ENCODE peak calls at places on chromosome 1, in four cellular contexts. O is stimulated activated CD8-positive, alpha-beta memory T cell treated with anti-CD3 and anti-CD28 coated beads, Interleukin-4, amount 100 ng/mL, for 48 hours; X is body of pancreas; R is type B pancreatic cell. H is an unnamed sample.
A peak's percentile ranks its signal among the peaks of the same experiment; 100 is the strongest.

GRCh38 chr1:19028110-19028509 is 71.6 kb upstream of the IFFO2 start:
- DNase-seq in O (no peak), X (no peak), R (no peak), H (no peak)

GRCh38 chr1:183508694-183509093 is 36.4 kb downstream of the SMG7 start:
- DNase-seq in O (no peak), X (no peak), R (no peak), H (no peak)

GRCh38 chr1:80217377-80217986 is 1211.0 kb upstream of the ADGRL4 start:
- DNase-seq in O (no peak), X (peak; percentile 13), R (no peak), H (peak; percentile 19)

GRCh38 chr1:177368255-177368654 is 197.5 kb downstream of the BRINP2 start:
- DNase-seq in O (no peak), X (no peak), R (no peak), H (no peak)

GRCh38 chr1:24105368-24106160 is 6.4 kb downstream of the MYOM3 start:
- DNase-seq in O (no peak), X (no peak), R (no peak), H (no peak)

GRCh38 chr1:201166964-201167624 is 12.8 kb upstream of the TMEM9 start:
- DNase-seq in O (no peak), X (peak; percentile 57), R (no peak), H (no peak)

GRCh38 chr1:111666828-111667227 is 47.2 kb downstream of the RAP1A start:
- DNase-seq in O (no peak), X (no peak), R (no peak), H (no peak)

GRCh38 chr1:220786337-220787068 is at the start of gene MTARC1:
- DNase-seq in O (no peak), X (peak; percentile 89), R (peak; percentile 78), H (peak; percentile 68)

GRCh38 chr1:178367151-178367550 is 129.6 kb downstream of the CLEC20A start:
- DNase-seq in O (no peak), X (no peak), R (no peak), H (no peak)